ENCODE peak calls at places on chromosomes 12 and 14, in four cellular contexts. W is AG09309; K is effector memory CD8-positive, alpha-beta T cell; Z is astrocyte of the cerebellum. J is an unnamed sample.

GRCh38 chr14:90613446-90613845 is 202.8 kb downstream of the TTC7B start:
- DNase-seq in W (no peak), K (no peak), Z (no peak), J (no peak)

GRCh38 chr14:105776924-105777323 is 250.5 kb downstream of the TMEM121 start:
- DNase-seq in W (no peak), K (no peak), Z (no peak), J (no peak)

GRCh38 chr12:2739832-2740641 is 54.7 kb upstream of the FKBP4 start:
- DNase-seq in W (peak), K (no peak), Z (peak), J (no peak)

GRCh38 chr14:46259536-46259935 is 392.0 kb downstream of the RPL10L start:
- DNase-seq in W (no peak), K (no peak), Z (no peak), J (no peak)

GRCh38 chr12:67415473-67415872 is 146.3 kb downstream of the CAND1 start:
- DNase-seq in W (peak), K (no peak), Z (no peak), J (no peak)

GRCh38 chr12:108724054-108724889 is 7.0 kb downstream of the CORO1C start:
- DNase-seq in W (no peak), K (no peak), Z (no peak), J (no peak)

GRCh38 chr14:102220031-102220430 is 80.3 kb downstream of the WDR20 start:
- DNase-seq in W (no peak), K (no peak), Z (no peak), J (no peak)

GRCh38 chr14:91330111-91330696 is 85.7 kb upstream of the GPR68 start:
- DNase-seq in W (no peak), K (no peak), Z (no peak), J (no peak)

GRCh38 chr14:77889971-77890442 is 90.1 kb downstream of the ADCK1 start:
- DNase-seq in W (peak), K (no peak), Z (peak), J (peak)

GRCh38 chr12:12705833-12706520 is 10.0 kb upstream of the GPR19 start:
- DNase-seq in W (no peak), K (peak), Z (no peak), J (no peak)

GRCh38 chr12:50537538-50537919 is 32.7 kb downstream of the DIP2B start:
- DNase-seq in W (no peak), K (no peak), Z (no peak), J (no peak)

GRCh38 chr14:65879218-65880009 is 466.9 kb downstream of the FUT8 start:
- DNase-seq in W (peak), K (no peak), Z (no peak), J (no peak)

GRCh38 chr14:104323551-104324175 is 185.3 kb downstream of the KIF26A start:
- DNase-seq in W (no peak), K (no peak), Z (no peak), J (no peak)

GRCh38 chr14:33556382-33557121 is 394.3 kb downstream of the EGLN3 start:
- DNase-seq in W (no peak), K (no peak), Z (no peak), J (no peak)

GRCh38 chr14:93161411-93161940 is 23.2 kb downstream of the MOAP1 start:
- DNase-seq in W (no peak), K (no peak), Z (no peak), J (no peak)

GRCh38 chr14:35068238-35069012 is 22.4 kb downstream of the FAM177A1 start:
- DNase-seq in W (no peak), K (no peak), Z (no peak), J (no peak)

GRCh38 chr12:52873513-52873831 is 24.7 kb upstream of the KRT78 start:
- DNase-seq in W (no peak), K (no peak), Z (no peak), J (no peak)

GRCh38 chr14:105019861-105020814 is 745 bp downstream of the CDCA4 start:
- DNase-seq in W (no peak), K (peak), Z (no peak), J (no peak)

GRCh38 chr14:67533754-67534085 is 630 bp downstream of the PLEKHH1 start:
- DNase-seq in W (no peak), K (no peak), Z (no peak), J (no peak)